ENCODE peak calls at places on chromosomes 2 and 18, in six cellular contexts. R is AG09309; A is GM23338; M is CD4-positive, alpha-beta T cell; U is PC-3; J is HCT116. L is an unnamed sample.

GRCh38 chr2:42937171-42937875 is 144.9 kb upstream of the HAAO start:
- DNase-seq in R (no peak), A (no peak), M (no peak), U (no peak), J (no peak), L (no peak)

GRCh38 chr2:74334931-74335333 is 8.3 kb downstream of the SLC4A5 start:
- DNase-seq in R (peak), A (peak), M (peak), U (peak), J (peak), L (peak)

GRCh38 chr2:59691518-59692190 is 861.8 kb downstream of the BCL11A start:
- DNase-seq in R (no peak), A (peak), M (no peak), U (no peak), J (no peak), L (no peak)

GRCh38 chr18:9613550-9614400 is 584 bp downstream of the PPP4R1 start:
- DNase-seq in R (no peak), A (peak), M (peak), U (peak), J (no peak), L (peak)

GRCh38 chr2:242010567-242011513 is 141.3 kb downstream of the RTP5 start:
- DNase-seq in R (no peak), A (no peak), M (no peak), U (no peak), J (no peak), L (peak)

GRCh38 chr18:59787998-59788875 is 91.0 kb upstream of the CCBE1 start:
- DNase-seq in R (peak), A (no peak), M (no peak), U (peak), J (peak), L (no peak)

GRCh38 chr2:18496516-18496915 is 63.9 kb downstream of the RDH14 start:
- DNase-seq in R (no peak), A (no peak), M (no peak), U (no peak), J (no peak), L (no peak)

GRCh38 chr2:150286730-150287362 is 200.6 kb downstream of the RND3 start:
- DNase-seq in R (no peak), A (peak), M (no peak), U (peak), J (no peak), L (no peak)

GRCh38 chr2:148565272-148565894 is 79.2 kb upstream of the EPC2 start:
- DNase-seq in R (no peak), A (peak), M (no peak), U (peak), J (no peak), L (no peak)

GRCh38 chr2:215764441-215765048 is 248.8 kb downstream of the MREG start:
- DNase-seq in R (peak), A (no peak), M (no peak), U (peak), J (no peak), L (no peak)

GRCh38 chr18:24011095-24011917 is 3.2 kb upstream of the TTC39C start:
- DNase-seq in R (no peak), A (no peak), M (no peak), U (no peak), J (no peak), L (peak)

GRCh38 chr2:109020217-109020637 is 31.2 kb upstream of the EDAR start:
- DNase-seq in R (peak), A (peak), M (no peak), U (no peak), J (no peak), L (no peak)

GRCh38 chr2:184425083-184425482 is 173.2 kb upstream of the ZNF804A start:
- DNase-seq in R (no peak), A (no peak), M (no peak), U (no peak), J (no peak), L (no peak)

GRCh38 chr2:191557841-191558240 is 120.1 kb upstream of the NABP1 start:
- DNase-seq in R (no peak), A (no peak), M (no peak), U (no peak), J (no peak), L (peak)

GRCh38 chr2:37552339-37552738 is 119.1 kb downstream of the CDC42EP3 start:
- DNase-seq in R (no peak), A (no peak), M (no peak), U (peak), J (no peak), L (no peak)

GRCh38 chr2:8992643-8993042 is 10.8 kb downstream of the MBOAT2 start:
- DNase-seq in R (no peak), A (no peak), M (no peak), U (peak), J (no peak), L (no peak)

GRCh38 chr2:188969236-188970032 is 4.7 kb upstream of the COL3A1 start:
- DNase-seq in R (no peak), A (no peak), M (no peak), U (peak), J (no peak), L (no peak)

GRCh38 chr2:178828496-178828895 is 21.3 kb upstream of the TTN start:
- DNase-seq in R (no peak), A (no peak), M (no peak), U (no peak), J (no peak), L (no peak)

GRCh38 chr2:134375935-134376334 is 122.1 kb downstream of the MGAT5 start:
- DNase-seq in R (peak), A (peak), M (no peak), U (peak), J (no peak), L (no peak)
- TF ChIP-seq CTCF in R (peak), A (peak), M (no peak), U (peak), J (no peak), L (no peak)

GRCh38 chr2:204691911-204692510 is 146.7 kb downstream of the PARD3B start:
- DNase-seq in R (peak), A (peak), M (no peak), U (peak), J (peak), L (peak)
- TF ChIP-seq CTCF in R (peak), A (peak), M (peak), U (peak), J (peak), L (peak)

DNA sequence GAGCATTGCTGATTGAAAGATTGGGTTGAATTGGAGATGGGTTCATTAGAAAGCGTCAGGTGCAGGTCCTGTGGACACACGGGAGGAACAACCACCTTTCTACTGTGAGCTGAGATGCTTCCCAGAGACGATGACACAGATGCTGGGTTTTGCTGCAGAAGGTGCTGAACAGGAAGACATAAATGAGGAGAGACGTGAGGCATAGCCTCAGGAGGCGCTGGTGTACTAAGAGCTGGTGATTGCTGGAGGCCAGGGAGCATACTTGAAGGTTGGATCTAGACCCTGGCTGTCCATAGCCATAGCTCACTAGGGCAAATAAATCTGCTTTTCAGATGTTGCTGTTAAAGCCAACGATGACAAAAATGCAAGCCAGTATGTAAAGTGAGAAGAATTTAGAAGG is 153.6 kb downstream of the SOX11 start:
- DNase-seq in R (no peak), A (no peak), M (no peak), U (no peak), J (no peak), L (no peak)
- TF ChIP-seq CTCF in R (no peak), A (peak), M (no peak), U (no peak), J (no peak), L (no peak)

DNA sequence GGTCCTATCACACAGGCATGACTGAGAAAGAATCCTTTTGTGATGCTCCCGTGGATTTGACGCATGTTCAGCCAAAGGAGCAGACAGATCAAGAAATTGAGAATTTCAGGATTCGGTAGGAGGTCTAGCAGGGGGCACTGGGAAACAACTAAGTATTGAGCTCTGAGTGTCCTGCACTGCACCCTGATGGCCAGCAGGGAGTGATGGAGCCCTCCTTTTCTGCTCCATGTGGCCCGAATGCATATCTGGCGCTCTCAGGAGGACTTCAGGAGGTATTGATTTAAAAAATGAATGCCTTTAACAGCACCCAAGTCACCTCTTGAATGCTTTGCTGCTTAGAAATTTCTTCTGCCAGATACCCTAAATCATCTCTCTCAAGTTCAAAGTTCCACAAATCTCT is 58.0 kb downstream of the ZNF519 start:
- DNase-seq in R (no peak), A (peak), M (no peak), U (peak), J (peak), L (peak)
- TF ChIP-seq CTCF in R (peak), A (peak), M (no peak), U (peak), J (peak), L (no peak)

GRCh38 chr2:118291481-118291880 is 203.2 kb downstream of the INSIG2 start:
- DNase-seq in R (no peak), A (no peak), M (no peak), U (peak), J (no peak), L (no peak)

GRCh38 chr2:118295592-118296390 is 207.5 kb downstream of the INSIG2 start:
- DNase-seq in R (no peak), A (no peak), M (no peak), U (no peak), J (no peak), L (no peak)

GRCh38 chr2:118296663-118297062 is 208.4 kb downstream of the INSIG2 start:
- DNase-seq in R (no peak), A (no peak), M (no peak), U (no peak), J (no peak), L (no peak)

GRCh38 chr2:118292991-118293390 is 204.7 kb downstream of the INSIG2 start:
- DNase-seq in R (peak), A (no peak), M (no peak), U (peak), J (no peak), L (no peak)

DNA sequence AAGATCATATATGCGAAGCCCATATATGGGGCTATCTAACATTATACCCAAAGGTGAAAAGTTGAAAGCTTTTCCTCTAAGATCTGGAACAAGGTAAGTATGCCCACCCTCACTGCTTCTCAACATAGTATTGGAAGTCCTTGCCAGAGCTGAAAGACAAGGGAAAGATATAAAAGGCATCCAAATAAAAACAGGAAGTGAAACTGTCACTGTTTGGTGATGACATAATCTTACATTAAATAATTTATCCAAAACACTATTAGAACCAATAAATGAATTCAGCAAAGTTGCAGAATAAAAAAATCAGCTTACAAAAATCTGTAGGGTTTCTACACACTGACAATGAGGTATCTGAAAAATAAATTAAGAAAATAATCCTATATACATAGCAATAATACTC is 205.8 kb downstream of the INSIG2 start:
- DNase-seq in R (no peak), A (no peak), M (no peak), U (no peak), J (no peak), L (no peak)
- TF ChIP-seq CTCF in R (no peak), A (no peak), M (no peak), U (no peak), J (no peak), L (no peak)

GRCh38 chr2:7837232-7837760 is 844.6 kb upstream of the ID2 start:
- DNase-seq in R (no peak), A (no peak), M (no peak), U (no peak), J (no peak), L (no peak)
- TF ChIP-seq CTCF in R (no peak), A (no peak), M (no peak), U (no peak), J (no peak), L (no peak)

DNA sequence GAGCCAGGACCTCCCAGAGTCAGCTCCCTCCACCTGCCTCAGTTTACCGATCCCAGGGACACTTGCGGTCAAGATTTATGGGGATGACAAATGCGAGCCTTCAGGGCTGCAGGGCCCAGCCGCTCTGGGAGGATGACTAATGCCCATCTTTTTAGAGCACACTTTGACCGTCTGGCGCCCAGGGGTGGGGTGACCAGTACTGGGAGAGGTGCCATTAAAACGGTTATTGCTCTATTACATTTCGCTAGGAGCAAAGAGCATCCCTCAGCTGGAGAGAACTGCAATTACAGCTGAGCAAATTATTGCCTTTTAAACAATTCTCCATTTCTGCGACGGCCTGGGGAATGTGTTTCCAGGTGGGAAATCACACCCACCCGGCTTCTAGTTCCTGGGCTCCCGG is 42.6 kb upstream of the HPCAL1 start:
- DNase-seq in R (no peak), A (no peak), M (no peak), U (peak), J (no peak), L (no peak)
- TF ChIP-seq CTCF in R (no peak), A (no peak), M (no peak), U (peak), J (no peak), L (no peak)

DNA sequence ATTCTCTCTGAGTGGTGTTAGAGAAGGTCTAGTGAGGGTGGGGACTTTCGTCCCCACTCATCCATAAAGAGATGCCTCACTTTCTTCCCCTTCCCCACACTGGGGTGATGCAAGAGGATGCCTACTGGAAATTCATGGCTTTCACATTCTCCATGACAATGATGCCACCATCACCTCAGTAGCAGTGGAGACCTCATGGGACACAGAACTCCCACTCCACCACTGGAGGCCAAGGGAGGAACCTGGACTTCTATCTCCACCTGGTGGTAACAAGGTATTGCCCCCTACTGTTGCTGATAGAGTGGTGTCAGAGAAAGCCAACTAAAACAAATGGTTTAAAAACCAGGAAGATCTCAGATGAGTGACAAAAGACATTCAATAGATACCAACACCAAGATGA is 110.9 kb downstream of the INHBB start:
- DNase-seq in R (no peak), A (peak), M (no peak), U (peak), J (no peak), L (no peak)
- TF ChIP-seq CTCF in R (no peak), A (peak), M (no peak), U (peak), J (peak), L (no peak)

GRCh38 chr2:207183506-207183905 is 17.8 kb upstream of the KLF7 start:
- DNase-seq in R (no peak), A (no peak), M (no peak), U (no peak), J (no peak), L (no peak)

GRCh38 chr2:207184348-207184747 is 18.6 kb upstream of the KLF7 start:
- DNase-seq in R (no peak), A (no peak), M (no peak), U (peak), J (no peak), L (no peak)

GRCh38 chr2:207181526-207182274 is 16.0 kb upstream of the KLF7 start:
- DNase-seq in R (no peak), A (no peak), M (no peak), U (peak), J (no peak), L (no peak)

GRCh38 chr2:207182916-207183315 is 17.2 kb upstream of the KLF7 start:
- DNase-seq in R (no peak), A (no peak), M (no peak), U (peak), J (no peak), L (no peak)

DNA sequence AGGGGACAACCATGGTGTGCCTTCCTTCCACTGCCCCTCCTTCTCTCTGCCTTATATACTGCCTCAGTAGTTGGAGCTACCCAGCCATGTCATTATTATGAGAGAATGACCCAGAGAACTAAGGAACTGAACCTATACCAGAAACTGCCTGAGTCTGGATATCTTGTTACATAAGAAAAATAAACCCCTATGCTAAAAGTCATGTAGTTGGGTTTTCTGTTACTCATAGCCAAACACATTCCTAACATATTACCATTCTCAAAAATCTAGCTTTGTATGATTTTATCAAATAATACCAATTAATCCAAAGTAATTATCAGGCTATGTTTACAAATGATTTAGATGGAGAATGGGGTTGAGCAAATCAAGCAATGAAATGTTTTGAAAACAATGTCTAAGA is 15.0 kb upstream of the KLF7 start:
- DNase-seq in R (no peak), A (no peak), M (no peak), U (peak), J (no peak), L (no peak)
- TF ChIP-seq CTCF in R (no peak), A (no peak), M (no peak), U (no peak), J (no peak), L (no peak)

GRCh38 chr2:235654115-235654514 is 160.3 kb downstream of the AGAP1 start:
- DNase-seq in R (no peak), A (no peak), M (no peak), U (no peak), J (no peak), L (no peak)
- TF ChIP-seq CTCF in R (no peak), A (no peak), M (no peak), U (no peak), J (no peak), L (no peak)

L was measured in activated CD8-positive, alpha-beta T cell treated with anti-CD3 and anti-CD28 coated beads for 36 hours.